ENCODE peak calls at places on chromosomes 4 and X, in five cellular contexts. N is CD8-positive, alpha-beta T cell; Q is naive thymus-derived CD4-positive, alpha-beta T cell; J is putamen; B is type B pancreatic cell. T is an unnamed sample.

GRCh38 chr4:129545599-129546278 is 449.8 kb downstream of the C4orf33 start:
- DNase-seq in B (no peak), J (no peak), N (no peak), Q (no peak), T (peak)

GRCh38 chrX:20530319-20530979 is 263.7 kb upstream of the RPS6KA3 start:
- DNase-seq in J (peak), B (no peak), N (peak), Q (peak), T (peak)

GRCh38 chrX:115259238-115259875 is 25.5 kb upstream of the LRCH2 start:
- DNase-seq in Q (no peak), J (no peak), N (no peak), B (no peak), T (no peak)

GRCh38 chr4:54427826-54428225 is 198.7 kb downstream of the PDGFRA start:
- DNase-seq in B (no peak), N (no peak), Q (no peak), J (no peak), T (no peak)

GRCh38 chr4:82643994-82644730 is 82.4 kb upstream of the TMEM150C start:
- DNase-seq in Q (no peak), J (no peak), N (no peak), B (no peak), T (no peak)

GRCh38 chrX:39309018-39309620 is 507.9 kb downstream of the MID1IP1 start:
- DNase-seq in N (no peak), Q (peak), B (no peak), J (no peak), T (no peak)

GRCh38 chrX:131739823-131740222 is 195.9 kb downstream of the OR13H1 start:
- DNase-seq in N (no peak), B (no peak), Q (no peak), J (no peak), T (no peak)

GRCh38 chrX:150364347-150365050 is 1.4 kb downstream of the MAMLD1 start:
- DNase-seq in Q (peak), B (no peak), J (peak), N (no peak), T (peak)

GRCh38 chrX:119417842-119418241 is 18.7 kb downstream of the SLC25A43 start:
- DNase-seq in B (no peak), J (no peak), N (no peak), Q (no peak), T (no peak)

T was measured in globus pallidus.